ENCODE peak calls at places on chromosomes 12 and 14, in five cellular contexts. C is RPMI7951, M is keratinocyte, Z is Ammon's horn, Y is PC-3. A is an unnamed sample.

GRCh38 chr12:68121143-68121542 is 38.4 kb downstream of the IFNG start:
- DNase-seq in C (no peak), M (no peak), Z (no peak), Y (no peak), A (no peak)

GRCh38 chr12:131014343-131014742 is 60.6 kb downstream of the ADGRD1 start:
- DNase-seq in C (no peak), M (no peak), Z (no peak), Y (no peak), A (no peak)

GRCh38 chr12:71848212-71848611 is 8.7 kb downstream of the TBC1D15 start:
- DNase-seq in C (no peak), M (no peak), Z (no peak), Y (peak), A (peak)

GRCh38 chr12:27194644-27195043 is 49.4 kb upstream of the STK38L start:
- DNase-seq in C (no peak), M (no peak), Z (no peak), Y (no peak), A (no peak)

GRCh38 chr14:64464695-64465094 is 604 bp upstream of the AKAP5 start:
- DNase-seq in C (no peak), M (no peak), Z (no peak), Y (peak), A (no peak)

GRCh38 chr12:59904874-59905521 is 309.2 kb downstream of the SLC16A7 start:
- DNase-seq in C (peak), M (no peak), Z (no peak), Y (no peak), A (no peak)

GRCh38 chr14:72810201-72810600 is 83.7 kb downstream of the DPF3 start:
- DNase-seq in C (no peak), M (no peak), Z (no peak), Y (no peak), A (peak)

GRCh38 chr12:58491296-58491695 is 429.0 kb downstream of the LRIG3 start:
- DNase-seq in C (peak), M (no peak), Z (no peak), Y (peak), A (peak)

GRCh38 chr12:15532364-15532977 is 210.2 kb downstream of the PTPRO start:
- DNase-seq in C (peak), M (no peak), Z (peak), Y (peak), A (peak)

GRCh38 chr14:91354221-91354916 is 63.3 kb downstream of the CCDC88C start:
- DNase-seq in C (no peak), M (no peak), Z (no peak), Y (no peak), A (no peak)

GRCh38 chr12:64387201-64387816 is 3.2 kb downstream of the C12orf56 start:
- DNase-seq in C (no peak), M (no peak), Z (no peak), Y (peak), A (peak)

GRCh38 chr12:6831450-6831995 is 3.3 kb downstream of the P3H3 start:
- DNase-seq in C (no peak), M (no peak), Z (no peak), Y (no peak), A (no peak)

GRCh38 chr14:69828372-69828771 is 31.3 kb upstream of the SLC10A1 start:
- DNase-seq in C (no peak), M (no peak), Z (peak), Y (no peak), A (no peak)

GRCh38 chr12:76020281-76020680 is 11.3 kb downstream of the PHLDA1 start:
- DNase-seq in C (peak), M (peak), Z (no peak), Y (peak), A (peak)

GRCh38 chr14:71739273-71739990 is 192.8 kb upstream of the RGS6 start:
- DNase-seq in C (no peak), M (peak), Z (no peak), Y (peak), A (peak)

GRCh38 chr12:21336656-21337055 is 1.9 kb upstream of the SLCO1A2 start:
- DNase-seq in C (no peak), M (no peak), Z (peak), Y (no peak), A (no peak)

GRCh38 chr12:79983492-79983891 is 48.6 kb upstream of the PPP1R12A start:
- DNase-seq in C (peak), M (peak), Z (no peak), Y (peak), A (peak)

GRCh38 chr14:70448633-70449032 is 3.3 kb upstream of the ADAM21 start:
- DNase-seq in C (peak), M (no peak), Z (no peak), Y (peak), A (peak)

GRCh38 chr14:24339284-24340151 is at the start of gene RIPK3:
- DNase-seq in C (no peak), M (no peak), Z (no peak), Y (no peak), A (peak)

GRCh38 chr14:76947078-76947837 is 81.2 kb downstream of the IRF2BPL start:
- DNase-seq in C (peak), M (no peak), Z (peak), Y (peak), A (peak)

GRCh38 chr14:100898465-100898864 is 5.1 kb downstream of the RTL1 start:
- DNase-seq in C (no peak), M (no peak), Z (no peak), Y (no peak), A (no peak)

A was measured in bronchial epithelial cell.